ENCODE peak calls at places on chromosomes 3 and 15, in four cellular contexts. E is stomach, L is brain microvascular endothelial cell, X is mammary epithelial cell. R is an unnamed sample.

GRCh38 chr3:43317461-43318316 is 31.3 kb downstream of the SNRK start:
- DNase-seq in E (no peak), L (peak; percentile 3), X (no peak), R (no peak)

GRCh38 chr15:45320581-45320980 is 57.8 kb downstream of the GATM start:
- DNase-seq in E (no peak), L (no peak), X (peak; percentile 78), R (no peak)

GRCh38 chr15:64017082-64017588 is 29.1 kb downstream of the DAPK2 start:
- DNase-seq in E (no peak), L (peak; percentile 52), X (peak; percentile 82), R (peak; percentile 31)

GRCh38 chr3:144590854-144591253 is 619.2 kb downstream of the DIPK2A start:
- DNase-seq in E (no peak), L (peak; percentile 53), X (no peak), R (no peak)

GRCh38 chr3:52281980-52282801 is 3.7 kb upstream of the WDR82 start:
- DNase-seq in E (no peak), L (peak; percentile 14), X (no peak), R (peak; percentile 43)

GRCh38 chr3:54691230-54691900 is 236.5 kb downstream of the LRTM1 start:
- DNase-seq in E (no peak), L (peak; percentile 11), X (peak; percentile 72), R (peak; percentile 3)

GRCh38 chr3:99789322-99789721 is 28.3 kb upstream of the CMSS1 start:
- DNase-seq in E (no peak), L (peak; percentile 67), X (peak; percentile 44), R (peak; percentile 52)

GRCh38 chr3:171803044-171803443 is 7.2 kb downstream of the PLD1 start:
- DNase-seq in E (no peak), L (no peak), X (no peak), R (no peak)

GRCh38 chr3:186815490-186815889 is 9.2 kb upstream of the RFC4 start:
- DNase-seq in E (no peak), L (peak; percentile 47), X (peak; percentile 61), R (peak; percentile 48)

GRCh38 chr15:46331546-46331945 is 696.7 kb downstream of the SQOR start:
- DNase-seq in E (no peak), L (no peak), X (no peak), R (no peak)

GRCh38 chr15:49155834-49156627 is 632 bp upstream of the COPS2 start:
- DNase-seq in E (no peak), L (peak; percentile 42), X (peak; percentile 12), R (no peak)

GRCh38 chr3:179100652-179101051 is 29.0 kb upstream of the ZMAT3 start:
- DNase-seq in E (no peak), L (peak; percentile 40), X (peak; percentile 71), R (peak; percentile 86)

GRCh38 chr3:150251187-150251592 is 156.9 kb upstream of the TSC22D2 start:
- DNase-seq in E (no peak), L (no peak), X (no peak), R (no peak)

GRCh38 chr3:66390013-66390412 is 110.8 kb downstream of the LRIG1 start:
- DNase-seq in E (no peak), L (no peak), X (no peak), R (no peak)

GRCh38 chr15:26555898-26556297 is 217.0 kb downstream of the GABRB3 start:
- DNase-seq in E (no peak), L (no peak), X (no peak), R (no peak)

GRCh38 chr15:95263751-95264150 is 1032.4 kb downstream of the MCTP2 start:
- DNase-seq in E (no peak), L (no peak), X (no peak), R (no peak)

GRCh38 chr15:33215941-33216872 is 21.7 kb upstream of the FMN1 start:
- DNase-seq in E (no peak), L (peak; percentile 14), X (peak; percentile 51), R (no peak)

GRCh38 chr15:31456329-31457060 is 129.9 kb downstream of the KLF13 start:
- DNase-seq in E (no peak), L (no peak), X (no peak), R (no peak)

DNA sequence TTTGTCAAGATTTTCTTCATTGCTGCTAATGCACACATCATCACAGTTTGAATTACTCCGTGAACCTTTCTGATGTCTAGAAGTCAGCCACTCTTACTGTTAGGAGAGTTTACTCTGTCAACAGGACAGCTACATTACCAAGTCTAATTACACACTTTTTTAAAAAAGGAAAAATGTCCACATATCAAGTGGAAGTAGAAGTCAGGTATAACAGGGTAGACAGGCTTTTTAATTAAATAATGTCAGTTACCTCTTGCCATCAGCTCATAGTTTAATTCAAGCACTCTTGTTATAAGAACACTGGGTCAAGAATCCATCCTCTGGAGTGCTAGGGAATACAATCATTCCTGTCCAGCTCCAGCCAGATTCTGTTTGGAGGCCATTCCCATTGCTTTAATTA is 232.8 kb downstream of the TAFA4 start:
- DNase-seq in E (no peak), L (no peak), X (no peak), R (no peak)
- H3K4me3 ChIP-seq in E (no peak overlapping the region), L (no peak overlapping the region), X (no peak overlapping the region), R (no peak overlapping the region)

GRCh38 chr3:108055931-108056330 is 34.9 kb downstream of the CD47 start:
- DNase-seq in E (no peak), L (no peak), X (no peak), R (no peak)
- H3K36me3 ChIP-seq in E (peaks cover 68% of the 10 kb centered on the region), L (no peaks in the 10 kb centered on the region), X (peaks cover 18% of the 10 kb centered on the region), R (peaks cover 27% of the 10 kb centered on the region)

DNA sequence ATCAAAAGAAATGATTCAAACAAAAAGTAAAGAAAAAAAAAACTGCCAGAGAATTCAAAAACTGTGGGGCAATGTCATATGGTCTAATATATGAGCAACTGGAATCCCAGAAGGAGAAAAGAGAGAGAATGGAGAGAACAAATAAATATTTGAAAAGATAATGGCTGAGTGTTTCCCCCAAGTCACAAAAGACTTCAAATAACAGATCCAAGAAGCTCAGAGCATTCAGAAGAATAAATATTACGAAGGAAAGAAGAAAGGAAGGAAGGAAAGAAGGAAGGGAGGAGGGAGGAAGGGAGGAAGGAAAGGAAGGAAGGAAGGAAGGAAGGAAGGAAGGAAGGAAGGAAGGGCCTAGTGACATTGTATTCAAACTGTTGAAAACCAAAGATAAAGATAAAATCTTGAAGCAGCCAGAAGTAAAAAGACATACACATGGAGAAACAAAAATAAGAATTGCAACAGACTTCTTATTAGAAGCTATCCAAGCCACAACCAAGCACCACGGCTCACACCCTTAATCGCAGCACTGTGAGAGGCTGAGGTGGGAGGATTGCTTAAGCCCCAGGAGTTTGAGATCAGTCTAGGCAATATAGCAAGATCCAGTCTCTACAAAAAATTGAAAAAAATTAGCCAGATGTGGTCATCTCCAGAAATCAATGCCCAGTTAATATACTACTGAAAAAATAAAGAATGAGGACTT is 118.9 kb upstream of the IGSF10 start:
- DNase-seq in E (no peak), L (no peak), X (no peak), R (no peak)
- H3K4me3 ChIP-seq in E (no peak overlapping the region), L (no peak overlapping the region), X (no peak overlapping the region), R (no peak overlapping the region)

GRCh38 chr15:91001209-91001608 is 6.9 kb upstream of the PRC1 start:
- DNase-seq in E (no peak), L (no peak), X (no peak), R (no peak)

GRCh38 chr15:90994059-90994416 is 297 bp downstream of the PRC1 start:
- DNase-seq in E (peak; percentile 26), L (no peak), X (peak; percentile 9), R (peak; percentile 16)

GRCh38 chr15:90994417-90995311 is at the start of gene PRC1:
- DNase-seq in E (peak; percentile 99), L (peak; percentile 97), X (peak; percentile 99), R (peak; percentile 99)

GRCh38 chr15:90998737-90999136 is 4.4 kb upstream of the PRC1 start:
- DNase-seq in E (no peak), L (no peak), X (no peak), R (no peak)
- H3K36me3 ChIP-seq in E (peaks cover 64% of the 10 kb centered on the region), L (peaks cover 38% of the 10 kb centered on the region), X (peaks cover 25% of the 10 kb centered on the region), R (peaks cover 35% of the 10 kb centered on the region)

GRCh38 chr3:135965506-135966348 is at the start of gene PPP2R3A:
- DNase-seq in E (peak; percentile 85), L (peak; percentile 81), X (peak; percentile 86), R (peak; percentile 92)

GRCh38 chr3:135967867-135968266 is 2.3 kb downstream of the PPP2R3A start:
- DNase-seq in E (no peak), L (no peak), X (no peak), R (no peak)

GRCh38 chr3:135966349-135966695 is 794 bp downstream of the PPP2R3A start:
- DNase-seq in E (no peak), L (no peak), X (no peak), R (no peak)

GRCh38 chr3:135965129-135965505 is 411 bp upstream of the PPP2R3A start:
- DNase-seq in E (no peak), L (peak; percentile 16), X (no peak), R (no peak)

GRCh38 chr3:135966875-135967274 is 1.3 kb downstream of the PPP2R3A start:
- DNase-seq in E (no peak), L (no peak), X (no peak), R (no peak)
- H3K4me3 ChIP-seq in E (peak overlapping the region; percentile 79), L (peak overlapping the region; percentile 74), X (peak overlapping the region; percentile 80), R (peak overlapping the region; percentile 84)

R was measured in MG63.